ENCODE peak calls at places on chromosomes 5 and 9, in ten cellular contexts. One of them, this sample, is unnamed.

GRCh38 chr5:75886706-75887105 is 169.5 kb upstream of the POC5 start:
- DNase-seq in C1 segment of cervical spinal cord: no peak
- DNase-seq in SIG-M5: no peak
- DNase-seq in fibroblast of the aortic adventitia: peak
- DNase-seq in A549: no peak
- DNase-seq in NT2/D1: no peak
- DNase-seq in cardiac muscle cell: no peak
- DNase-seq in ovary: no peak
- DNase-seq in endothelial cell: no peak
- DNase-seq in heart left ventricle: no peak
- DNase-seq in this sample: no peak

GRCh38 chr9:23686257-23686656 is 139.8 kb downstream of the ELAVL2 start:
- DNase-seq in C1 segment of cervical spinal cord: no peak
- DNase-seq in SIG-M5: no peak
- DNase-seq in fibroblast of the aortic adventitia: no peak
- DNase-seq in A549: no peak
- DNase-seq in NT2/D1: peak
- DNase-seq in cardiac muscle cell: no peak
- DNase-seq in ovary: no peak
- DNase-seq in endothelial cell: no peak
- DNase-seq in heart left ventricle: no peak
- DNase-seq in this sample: no peak

GRCh38 chr9:84230355-84231136 is 110.0 kb downstream of the SLC28A3 start:
- DNase-seq in C1 segment of cervical spinal cord: no peak
- DNase-seq in SIG-M5: no peak
- DNase-seq in fibroblast of the aortic adventitia: peak
- DNase-seq in A549: no peak
- DNase-seq in NT2/D1: peak
- DNase-seq in cardiac muscle cell: peak
- DNase-seq in ovary: no peak
- DNase-seq in endothelial cell: no peak
- DNase-seq in heart left ventricle: no peak
- DNase-seq in this sample: no peak

GRCh38 chr5:6158974-6159863 is 219.1 kb downstream of the MED10 start:
- DNase-seq in C1 segment of cervical spinal cord: no peak
- DNase-seq in SIG-M5: no peak
- DNase-seq in fibroblast of the aortic adventitia: peak
- DNase-seq in A549: peak
- DNase-seq in NT2/D1: no peak
- DNase-seq in cardiac muscle cell: peak
- DNase-seq in ovary: no peak
- DNase-seq in endothelial cell: no peak
- DNase-seq in heart left ventricle: no peak
- DNase-seq in this sample: peak

GRCh38 chr5:149837680-149838269 is 106.8 kb downstream of the PDE6A start:
- DNase-seq in C1 segment of cervical spinal cord: no peak
- DNase-seq in SIG-M5: no peak
- DNase-seq in fibroblast of the aortic adventitia: peak
- DNase-seq in A549: peak
- DNase-seq in NT2/D1: peak
- DNase-seq in cardiac muscle cell: peak
- DNase-seq in ovary: no peak
- DNase-seq in endothelial cell: peak
- DNase-seq in heart left ventricle: peak
- DNase-seq in this sample: no peak

GRCh38 chr5:113140837-113141661 is 164.5 kb downstream of the DCP2 start:
- DNase-seq in C1 segment of cervical spinal cord: no peak
- DNase-seq in SIG-M5: no peak
- DNase-seq in fibroblast of the aortic adventitia: peak
- DNase-seq in A549: no peak
- DNase-seq in NT2/D1: no peak
- DNase-seq in cardiac muscle cell: peak
- DNase-seq in ovary: no peak
- DNase-seq in endothelial cell: no peak
- DNase-seq in heart left ventricle: no peak
- DNase-seq in this sample: no peak

GRCh38 chr9:82706781-82707180 is 356.2 kb downstream of the RASEF start:
- DNase-seq in C1 segment of cervical spinal cord: no peak
- DNase-seq in SIG-M5: no peak
- DNase-seq in fibroblast of the aortic adventitia: no peak
- DNase-seq in A549: no peak
- DNase-seq in NT2/D1: no peak
- DNase-seq in cardiac muscle cell: no peak
- DNase-seq in ovary: no peak
- DNase-seq in endothelial cell: no peak
- DNase-seq in heart left ventricle: no peak
- DNase-seq in this sample: no peak

GRCh38 chr9:77094150-77094549 is 74.7 kb downstream of the FOXB2 start:
- DNase-seq in C1 segment of cervical spinal cord: no peak
- DNase-seq in SIG-M5: no peak
- DNase-seq in fibroblast of the aortic adventitia: no peak
- DNase-seq in A549: no peak
- DNase-seq in NT2/D1: no peak
- DNase-seq in cardiac muscle cell: no peak
- DNase-seq in ovary: no peak
- DNase-seq in endothelial cell: no peak
- DNase-seq in heart left ventricle: no peak
- DNase-seq in this sample: no peak

GRCh38 chr5:147490989-147491388 is 18.9 kb downstream of the DPYSL3 start:
- DNase-seq in C1 segment of cervical spinal cord: no peak
- DNase-seq in SIG-M5: no peak
- DNase-seq in fibroblast of the aortic adventitia: peak
- DNase-seq in A549: no peak
- DNase-seq in NT2/D1: no peak
- DNase-seq in cardiac muscle cell: peak
- DNase-seq in ovary: no peak
- DNase-seq in endothelial cell: no peak
- DNase-seq in heart left ventricle: no peak
- DNase-seq in this sample: no peak

GRCh38 chr9:110157812-110158629 is 49.9 kb downstream of the C9orf152 start:
- DNase-seq in C1 segment of cervical spinal cord: no peak
- DNase-seq in SIG-M5: no peak
- DNase-seq in fibroblast of the aortic adventitia: no peak
- DNase-seq in A549: no peak
- DNase-seq in NT2/D1: no peak
- DNase-seq in cardiac muscle cell: no peak
- DNase-seq in ovary: no peak
- DNase-seq in endothelial cell: no peak
- DNase-seq in heart left ventricle: no peak
- DNase-seq in this sample: no peak

GRCh38 chr5:142618125-142618524 is 67.8 kb downstream of the FGF1 start:
- DNase-seq in C1 segment of cervical spinal cord: no peak
- DNase-seq in SIG-M5: no peak
- DNase-seq in fibroblast of the aortic adventitia: peak
- DNase-seq in A549: no peak
- DNase-seq in NT2/D1: no peak
- DNase-seq in cardiac muscle cell: peak
- DNase-seq in ovary: no peak
- DNase-seq in endothelial cell: no peak
- DNase-seq in heart left ventricle: peak
- DNase-seq in this sample: no peak

GRCh38 chr9:98958271-98958989 is 14.7 kb downstream of the COL15A1 start:
- DNase-seq in C1 segment of cervical spinal cord: no peak
- DNase-seq in SIG-M5: no peak
- DNase-seq in fibroblast of the aortic adventitia: peak
- DNase-seq in A549: no peak
- DNase-seq in NT2/D1: no peak
- DNase-seq in cardiac muscle cell: peak
- DNase-seq in ovary: no peak
- DNase-seq in endothelial cell: no peak
- DNase-seq in heart left ventricle: peak
- DNase-seq in this sample: no peak

GRCh38 chr9:131981116-131981847 is 98.4 kb downstream of the MED27 start:
- DNase-seq in C1 segment of cervical spinal cord: no peak
- DNase-seq in SIG-M5: no peak
- DNase-seq in fibroblast of the aortic adventitia: peak
- DNase-seq in A549: no peak
- DNase-seq in NT2/D1: no peak
- DNase-seq in cardiac muscle cell: peak
- DNase-seq in ovary: no peak
- DNase-seq in endothelial cell: no peak
- DNase-seq in heart left ventricle: no peak
- DNase-seq in this sample: no peak

GRCh38 chr5:134581241-134581981 is 51.2 kb downstream of the SAR1B start:
- DNase-seq in C1 segment of cervical spinal cord: no peak
- DNase-seq in SIG-M5: no peak
- DNase-seq in fibroblast of the aortic adventitia: peak
- DNase-seq in A549: no peak
- DNase-seq in NT2/D1: no peak
- DNase-seq in cardiac muscle cell: no peak
- DNase-seq in ovary: no peak
- DNase-seq in endothelial cell: no peak
- DNase-seq in heart left ventricle: no peak
- DNase-seq in this sample: no peak

GRCh38 chr5:160188151-160188967 is 40.9 kb upstream of the FABP6 start:
- DNase-seq in C1 segment of cervical spinal cord: no peak
- DNase-seq in SIG-M5: no peak
- DNase-seq in fibroblast of the aortic adventitia: peak
- DNase-seq in A549: peak
- DNase-seq in NT2/D1: peak
- DNase-seq in cardiac muscle cell: peak
- DNase-seq in ovary: peak
- DNase-seq in endothelial cell: peak
- DNase-seq in heart left ventricle: peak
- DNase-seq in this sample: no peak

GRCh38 chr5:132250547-132250946 is 6.9 kb upstream of the PDLIM4 start:
- DNase-seq in C1 segment of cervical spinal cord: no peak
- DNase-seq in SIG-M5: no peak
- DNase-seq in fibroblast of the aortic adventitia: no peak
- DNase-seq in A549: no peak
- DNase-seq in NT2/D1: no peak
- DNase-seq in cardiac muscle cell: no peak
- DNase-seq in ovary: no peak
- DNase-seq in endothelial cell: no peak
- DNase-seq in heart left ventricle: no peak
- DNase-seq in this sample: no peak